ENCODE peak calls at places on chromosomes 7 and 10, in five cellular contexts. One of them, this sample, is unnamed.

GRCh38 chr7:157089100-157089510 is 49.6 kb upstream of the UBE3C start:
- DNase-seq in brain pericyte: no peak
- DNase-seq in RWPE1: no peak
- DNase-seq in RPMI8226: no peak
- DNase-seq in ureter: no peak
- DNase-seq in this sample: no peak

GRCh38 chr10:43128331-43128730 is 9.9 kb upstream of the CSGALNACT2 start:
- DNase-seq in brain pericyte: no peak
- DNase-seq in RWPE1: no peak
- DNase-seq in RPMI8226: no peak
- DNase-seq in ureter: no peak
- DNase-seq in this sample: no peak

GRCh38 chr7:82592416-82592815 is 148.8 kb upstream of the CACNA2D1 start:
- DNase-seq in brain pericyte: no peak
- DNase-seq in RWPE1: no peak
- DNase-seq in RPMI8226: no peak
- DNase-seq in ureter: no peak
- DNase-seq in this sample: no peak

GRCh38 chr7:147708871-147709270 is 881.7 kb upstream of the C7orf33 start:
- DNase-seq in brain pericyte: no peak
- DNase-seq in RWPE1: no peak
- DNase-seq in RPMI8226: no peak
- DNase-seq in ureter: no peak
- DNase-seq in this sample: no peak

GRCh38 chr10:86759073-86759672 is 2.8 kb downstream of the BMPR1A start:
- DNase-seq in brain pericyte: no peak
- DNase-seq in RWPE1: no peak
- DNase-seq in RPMI8226: no peak
- DNase-seq in ureter: no peak
- DNase-seq in this sample: no peak

GRCh38 chr10:61904711-61905445 is 3.4 kb downstream of the ARID5B start:
- DNase-seq in brain pericyte: no peak
- DNase-seq in RWPE1: peak; percentile 79
- DNase-seq in RPMI8226: no peak
- DNase-seq in ureter: no peak
- DNase-seq in this sample: peak; percentile 68

GRCh38 chr10:121624778-121625330 is 26.6 kb upstream of the FGFR2 start:
- DNase-seq in brain pericyte: no peak
- DNase-seq in RWPE1: peak; percentile 44
- DNase-seq in RPMI8226: no peak
- DNase-seq in ureter: no peak
- DNase-seq in this sample: no peak

GRCh38 chr10:101617102-101617823 is 29.1 kb downstream of the DPCD start:
- DNase-seq in brain pericyte: no peak
- DNase-seq in RWPE1: no peak
- DNase-seq in RPMI8226: peak; percentile 31
- DNase-seq in ureter: no peak
- DNase-seq in this sample: peak; percentile 82

GRCh38 chr7:108637049-108637621 is 67.5 kb downstream of the DNAJB9 start:
- DNase-seq in brain pericyte: no peak
- DNase-seq in RWPE1: no peak
- DNase-seq in RPMI8226: no peak
- DNase-seq in ureter: no peak
- DNase-seq in this sample: no peak

This sample was measured in H7.